ENCODE peak calls at places on chromosomes 4 and X, in eight cellular contexts. One of them, this sample, is unnamed.
A peak's percentile ranks its signal among the peaks of the same experiment; 100 is the strongest.

GRCh38 chr4:165974647-165975335 is 101.8 kb downstream of the TLL1 start:
- DNase-seq in spleen: no peak
- DNase-seq in sigmoid colon: no peak
- DNase-seq in A549: no peak
- DNase-seq in upper lobe of right lung: no peak
- DNase-seq in ovary: no peak
- DNase-seq in fibroblast of villous mesenchyme: no peak
- DNase-seq in CD8-positive, alpha-beta T cell: no peak
- DNase-seq in this sample: peak; percentile 3

GRCh38 chr4:97770222-97770621 is 373.1 kb downstream of the STPG2 start:
- DNase-seq in fibroblast of villous mesenchyme: no peak
- DNase-seq in upper lobe of right lung: no peak
- DNase-seq in CD8-positive, alpha-beta T cell: no peak
- DNase-seq in ovary: no peak
- DNase-seq in spleen: no peak
- DNase-seq in A549: no peak
- DNase-seq in sigmoid colon: no peak
- DNase-seq in this sample: peak; percentile 18

GRCh38 chrX:130330706-130331105 is 9.0 kb upstream of the SLC25A14 start:
- DNase-seq in upper lobe of right lung: peak; percentile 67
- DNase-seq in sigmoid colon: no peak
- DNase-seq in ovary: peak; percentile 29
- DNase-seq in CD8-positive, alpha-beta T cell: no peak
- DNase-seq in spleen: peak; percentile 64
- DNase-seq in fibroblast of villous mesenchyme: peak; percentile 33
- DNase-seq in A549: peak; percentile 75
- DNase-seq in this sample: peak; percentile 52

GRCh38 chr4:124632439-124632838 is 80.1 kb downstream of the ANKRD50 start:
- DNase-seq in CD8-positive, alpha-beta T cell: no peak
- DNase-seq in spleen: no peak
- DNase-seq in fibroblast of villous mesenchyme: no peak
- DNase-seq in upper lobe of right lung: no peak
- DNase-seq in ovary: no peak
- DNase-seq in sigmoid colon: no peak
- DNase-seq in A549: no peak
- DNase-seq in this sample: no peak

GRCh38 chr4:12889054-12889453 is 595.1 kb downstream of the RAB28 start:
- DNase-seq in CD8-positive, alpha-beta T cell: no peak
- DNase-seq in A549: peak; percentile 0
- DNase-seq in spleen: no peak
- DNase-seq in upper lobe of right lung: no peak
- DNase-seq in ovary: no peak
- DNase-seq in sigmoid colon: no peak
- DNase-seq in fibroblast of villous mesenchyme: no peak
- DNase-seq in this sample: peak; percentile 0

GRCh38 chr4:184102488-184102887 is 115.2 kb downstream of the ENPP6 start:
- DNase-seq in sigmoid colon: no peak
- DNase-seq in spleen: no peak
- DNase-seq in ovary: no peak
- DNase-seq in upper lobe of right lung: no peak
- DNase-seq in CD8-positive, alpha-beta T cell: no peak
- DNase-seq in fibroblast of villous mesenchyme: no peak
- DNase-seq in A549: no peak
- DNase-seq in this sample: no peak

GRCh38 chrX:143669395-143669794 is 33.5 kb upstream of the SLITRK4 start:
- DNase-seq in sigmoid colon: no peak
- DNase-seq in CD8-positive, alpha-beta T cell: no peak
- DNase-seq in spleen: no peak
- DNase-seq in A549: no peak
- DNase-seq in ovary: no peak
- DNase-seq in upper lobe of right lung: no peak
- DNase-seq in fibroblast of villous mesenchyme: peak; percentile 7
- DNase-seq in this sample: peak; percentile 26

GRCh38 chrX:151167791-151168345 is 8.5 kb upstream of the GPR50 start:
- DNase-seq in fibroblast of villous mesenchyme: no peak
- DNase-seq in A549: no peak
- DNase-seq in ovary: no peak
- DNase-seq in spleen: no peak
- DNase-seq in sigmoid colon: no peak
- DNase-seq in CD8-positive, alpha-beta T cell: no peak
- DNase-seq in upper lobe of right lung: no peak
- DNase-seq in this sample: no peak

GRCh38 chrX:50152421-50152820 is 48.4 kb downstream of the AKAP4 start:
- DNase-seq in spleen: no peak
- DNase-seq in CD8-positive, alpha-beta T cell: no peak
- DNase-seq in A549: no peak
- DNase-seq in fibroblast of villous mesenchyme: no peak
- DNase-seq in upper lobe of right lung: no peak
- DNase-seq in sigmoid colon: no peak
- DNase-seq in ovary: no peak
- DNase-seq in this sample: no peak

GRCh38 chr4:158915683-158916241 is 146.9 kb downstream of the FNIP2 start:
- DNase-seq in upper lobe of right lung: no peak
- DNase-seq in A549: no peak
- DNase-seq in ovary: no peak
- DNase-seq in fibroblast of villous mesenchyme: no peak
- DNase-seq in spleen: no peak
- DNase-seq in CD8-positive, alpha-beta T cell: no peak
- DNase-seq in sigmoid colon: no peak
- DNase-seq in this sample: no peak

GRCh38 chrX:130176354-130176776 is 4.6 kb downstream of the RAB33A start:
- DNase-seq in upper lobe of right lung: no peak
- DNase-seq in sigmoid colon: no peak
- DNase-seq in A549: no peak
- DNase-seq in CD8-positive, alpha-beta T cell: no peak
- DNase-seq in spleen: no peak
- DNase-seq in ovary: no peak
- DNase-seq in fibroblast of villous mesenchyme: no peak
- DNase-seq in this sample: no peak

GRCh38 chr4:6340446-6341015 is 70.9 kb downstream of the WFS1 start:
- DNase-seq in ovary: no peak
- DNase-seq in upper lobe of right lung: no peak
- DNase-seq in fibroblast of villous mesenchyme: no peak
- DNase-seq in sigmoid colon: no peak
- DNase-seq in A549: no peak
- DNase-seq in spleen: peak; percentile 64
- DNase-seq in CD8-positive, alpha-beta T cell: no peak
- DNase-seq in this sample: no peak

GRCh38 chrX:24673424-24673823 is 20.3 kb upstream of the POLA1 start:
- DNase-seq in upper lobe of right lung: no peak
- DNase-seq in ovary: no peak
- DNase-seq in fibroblast of villous mesenchyme: no peak
- DNase-seq in A549: no peak
- DNase-seq in CD8-positive, alpha-beta T cell: no peak
- DNase-seq in spleen: no peak
- DNase-seq in sigmoid colon: no peak
- DNase-seq in this sample: no peak

GRCh38 chrX:24672701-24673190 is 21.0 kb upstream of the POLA1 start:
- DNase-seq in upper lobe of right lung: no peak
- DNase-seq in ovary: no peak
- DNase-seq in sigmoid colon: no peak
- DNase-seq in fibroblast of villous mesenchyme: no peak
- DNase-seq in CD8-positive, alpha-beta T cell: no peak
- DNase-seq in A549: no peak
- DNase-seq in spleen: no peak
- DNase-seq in this sample: no peak

GRCh38 chrX:24676403-24677024 is 17.2 kb upstream of the POLA1 start:
- DNase-seq in ovary: no peak
- DNase-seq in CD8-positive, alpha-beta T cell: no peak
- DNase-seq in fibroblast of villous mesenchyme: no peak
- DNase-seq in spleen: no peak
- DNase-seq in A549: peak; percentile 18
- DNase-seq in upper lobe of right lung: no peak
- DNase-seq in sigmoid colon: no peak
- DNase-seq in this sample: peak; percentile 15
- TF ChIP-seq CTCF in ovary: no peak
- TF ChIP-seq CTCF in CD8-positive, alpha-beta T cell: peak; percentile 48
- TF ChIP-seq CTCF in fibroblast of villous mesenchyme: peak; percentile 56
- TF ChIP-seq CTCF in spleen: no peak
- TF ChIP-seq CTCF in A549: peak; percentile 47
- TF ChIP-seq CTCF in upper lobe of right lung: peak; percentile 52
- TF ChIP-seq CTCF in sigmoid colon: peak; percentile 17
- TF ChIP-seq CTCF in this sample: peak; percentile 45

DNA sequence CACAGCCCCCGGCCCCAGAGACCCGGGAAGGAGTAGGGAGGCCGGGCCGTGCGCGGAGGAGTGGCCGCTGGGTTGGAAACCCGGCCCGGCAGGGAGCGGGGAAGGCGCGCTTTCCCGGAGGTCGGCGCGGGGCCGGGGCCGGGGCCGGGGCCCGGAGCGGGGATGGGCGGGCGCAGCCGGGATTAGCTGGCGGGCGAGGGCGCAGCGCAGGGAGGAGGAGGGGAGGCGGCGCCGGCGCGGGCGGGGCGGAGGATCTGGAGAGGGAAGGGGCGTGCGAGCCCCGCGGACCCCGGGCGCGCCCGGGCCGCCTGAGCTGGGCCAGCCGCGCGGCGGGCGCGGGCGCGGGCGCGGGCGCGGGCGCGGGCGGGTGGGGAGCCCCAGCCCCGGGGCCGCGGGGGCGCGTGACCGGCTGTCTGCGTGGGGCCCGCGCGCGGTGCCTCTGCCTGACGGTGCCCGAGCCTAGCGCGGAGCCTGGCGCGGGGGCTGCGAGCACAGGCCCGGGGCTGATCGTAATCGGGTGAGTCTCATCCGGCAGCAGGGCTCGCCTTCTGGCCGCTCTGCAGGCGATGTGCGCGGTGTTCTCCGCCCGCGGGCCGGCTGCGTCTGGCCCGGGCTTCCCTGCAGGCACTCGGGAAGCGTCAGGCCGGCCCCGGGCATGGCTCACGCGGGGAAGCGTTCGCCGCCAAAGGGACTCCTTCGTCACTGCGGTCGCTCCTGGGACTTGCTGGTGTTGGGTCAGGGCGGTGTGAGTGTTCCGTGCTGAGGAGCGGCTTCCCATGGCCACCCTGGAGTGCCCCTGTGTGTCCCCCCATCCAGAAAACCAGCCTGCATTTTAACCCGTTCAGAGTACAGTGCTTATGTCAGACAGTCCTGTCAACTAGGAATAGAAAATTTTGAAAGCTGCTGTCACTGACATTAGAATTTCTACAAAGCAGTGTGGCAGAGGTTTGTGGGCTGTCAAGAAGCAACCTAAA is 40.4 kb downstream of the FAM149A start:
- DNase-seq in CD8-positive, alpha-beta T cell: no peak
- DNase-seq in upper lobe of right lung: peak; percentile 78
- DNase-seq in ovary: peak; percentile 77
- DNase-seq in sigmoid colon: peak; percentile 79
- DNase-seq in fibroblast of villous mesenchyme: peak; percentile 45
- DNase-seq in A549: peak; percentile 26
- DNase-seq in spleen: peak; percentile 78
- DNase-seq in this sample: peak; percentile 56
- H3K4me3 ChIP-seq in CD8-positive, alpha-beta T cell: peak overlapping the region; percentile 22
- H3K4me3 ChIP-seq in upper lobe of right lung: peak overlapping the region; percentile 59
- H3K4me3 ChIP-seq in ovary: peak overlapping the region; percentile 57
- H3K4me3 ChIP-seq in sigmoid colon: peak overlapping the region; percentile 70
- H3K4me3 ChIP-seq in fibroblast of villous mesenchyme: peak overlapping the region; percentile 57
- H3K4me3 ChIP-seq in A549: peak overlapping the region; percentile 59
- H3K4me3 ChIP-seq in spleen: peak overlapping the region; percentile 42
- H3K4me3 ChIP-seq in this sample: peak overlapping the region; percentile 59

GRCh38 chr4:1092026-1092982 is 21.1 kb downstream of the RNF212 start:
- DNase-seq in spleen: peak; percentile 51
- DNase-seq in A549: no peak
- DNase-seq in CD8-positive, alpha-beta T cell: no peak
- DNase-seq in upper lobe of right lung: no peak
- DNase-seq in sigmoid colon: no peak
- DNase-seq in ovary: no peak
- DNase-seq in fibroblast of villous mesenchyme: no peak
- DNase-seq in this sample: no peak
- TF ChIP-seq CTCF in spleen: no peak
- TF ChIP-seq CTCF in A549: no peak
- TF ChIP-seq CTCF in CD8-positive, alpha-beta T cell: no peak
- TF ChIP-seq CTCF in upper lobe of right lung: peak; percentile 8
- TF ChIP-seq CTCF in sigmoid colon: no peak
- TF ChIP-seq CTCF in ovary: no peak
- TF ChIP-seq CTCF in fibroblast of villous mesenchyme: peak; percentile 17
- TF ChIP-seq CTCF in this sample: no peak

DNA sequence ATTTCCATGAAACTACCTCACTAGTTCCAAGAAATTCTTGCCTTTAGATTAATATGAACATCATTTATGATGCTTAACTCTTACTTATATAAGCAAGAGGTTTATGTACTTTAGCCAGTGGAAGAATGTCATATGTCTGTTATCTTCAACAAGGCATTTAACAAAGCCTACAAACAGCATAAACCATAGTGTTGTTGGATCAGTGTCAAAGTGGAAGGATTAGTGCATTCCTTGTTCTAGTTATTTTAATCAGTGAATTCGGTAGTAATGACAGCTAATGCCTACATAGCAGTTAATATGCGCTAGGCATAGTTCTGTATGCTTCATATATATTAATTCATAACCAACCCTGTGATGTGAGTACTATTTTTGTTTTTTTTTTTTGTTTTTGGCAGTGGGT is 3.1 kb downstream of the PI4K2B start:
- DNase-seq in sigmoid colon: no peak
- DNase-seq in A549: no peak
- DNase-seq in spleen: no peak
- DNase-seq in upper lobe of right lung: no peak
- DNase-seq in CD8-positive, alpha-beta T cell: no peak
- DNase-seq in fibroblast of villous mesenchyme: no peak
- DNase-seq in ovary: no peak
- DNase-seq in this sample: no peak
- H3K4me3 ChIP-seq in sigmoid colon: no peak overlapping the region
- H3K4me3 ChIP-seq in A549: no peak overlapping the region
- H3K4me3 ChIP-seq in spleen: no peak overlapping the region
- H3K4me3 ChIP-seq in upper lobe of right lung: no peak overlapping the region
- H3K4me3 ChIP-seq in CD8-positive, alpha-beta T cell: no peak overlapping the region
- H3K4me3 ChIP-seq in fibroblast of villous mesenchyme: no peak overlapping the region
- H3K4me3 ChIP-seq in ovary: no peak overlapping the region
- H3K4me3 ChIP-seq in this sample: no peak overlapping the region

DNA sequence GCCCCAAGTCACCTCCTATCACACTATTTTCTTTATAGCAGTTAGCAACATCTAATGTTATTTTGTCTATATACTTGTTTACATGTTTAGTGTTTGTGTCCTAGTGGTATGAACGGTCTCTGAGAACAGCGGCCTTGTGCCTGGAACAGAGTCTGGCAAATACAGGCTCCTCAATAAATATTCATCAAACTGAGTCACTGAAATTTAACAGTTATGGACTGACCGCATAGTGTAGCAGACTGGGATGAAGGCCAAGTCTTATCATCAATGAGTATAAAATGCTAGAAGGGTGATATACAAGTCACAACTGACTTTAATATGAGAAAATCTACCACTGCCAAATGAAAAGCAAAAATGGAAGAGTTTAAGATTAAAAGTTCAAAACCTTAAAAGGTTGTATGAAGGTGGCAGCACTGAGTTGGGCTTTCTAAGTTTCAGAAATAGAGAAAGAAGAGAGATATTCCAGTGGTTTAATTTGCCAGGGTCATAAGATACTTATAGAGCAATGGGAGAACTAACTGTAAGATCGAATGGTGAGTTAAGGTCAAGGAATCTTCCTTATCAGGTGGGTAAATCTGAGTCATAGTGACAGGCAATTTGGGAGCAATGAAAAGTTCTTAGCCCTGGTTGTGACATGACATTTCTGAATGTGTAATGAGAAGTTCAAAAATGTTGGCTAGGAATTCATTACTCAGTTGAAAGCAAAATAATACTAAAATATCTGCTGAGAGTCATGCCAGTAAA is 34.9 kb downstream of the ELOVL6 start:
- DNase-seq in fibroblast of villous mesenchyme: peak; percentile 79
- DNase-seq in sigmoid colon: no peak
- DNase-seq in ovary: no peak
- DNase-seq in A549: peak; percentile 42
- DNase-seq in upper lobe of right lung: no peak
- DNase-seq in CD8-positive, alpha-beta T cell: no peak
- DNase-seq in spleen: no peak
- DNase-seq in this sample: peak; percentile 86
- TF ChIP-seq CTCF in fibroblast of villous mesenchyme: peak; percentile 35
- TF ChIP-seq CTCF in sigmoid colon: no peak
- TF ChIP-seq CTCF in ovary: no peak
- TF ChIP-seq CTCF in A549: no peak
- TF ChIP-seq CTCF in upper lobe of right lung: no peak
- TF ChIP-seq CTCF in CD8-positive, alpha-beta T cell: no peak
- TF ChIP-seq CTCF in spleen: no peak
- TF ChIP-seq CTCF in this sample: peak; percentile 21

GRCh38 chr4:162659716-162660115 is 495.9 kb upstream of the FSTL5 start:
- DNase-seq in A549: no peak
- DNase-seq in sigmoid colon: no peak
- DNase-seq in spleen: no peak
- DNase-seq in upper lobe of right lung: no peak
- DNase-seq in CD8-positive, alpha-beta T cell: no peak
- DNase-seq in ovary: no peak
- DNase-seq in fibroblast of villous mesenchyme: no peak
- DNase-seq in this sample: no peak
- H3K4me3 ChIP-seq in A549: no peak overlapping the region
- H3K4me3 ChIP-seq in sigmoid colon: no peak overlapping the region
- H3K4me3 ChIP-seq in spleen: no peak overlapping the region
- H3K4me3 ChIP-seq in upper lobe of right lung: no peak overlapping the region
- H3K4me3 ChIP-seq in CD8-positive, alpha-beta T cell: no peak overlapping the region
- H3K4me3 ChIP-seq in ovary: no peak overlapping the region
- H3K4me3 ChIP-seq in fibroblast of villous mesenchyme: no peak overlapping the region
- H3K4me3 ChIP-seq in this sample: no peak overlapping the region